ENCODE peak calls at places on chromosomes 3 and 15, in four cellular contexts. Q is tibial artery, H is suprapubic skin, I is esophagus muscularis mucosa. O is an unnamed sample.

GRCh38 chr3:134054231-134054630 is 24.5 kb upstream of the SLCO2A1 start:
- DNase-seq in Q (peak; percentile 51), H (no peak), I (no peak), O (no peak)

GRCh38 chr15:99121207-99121606 is 16.3 kb downstream of the SYNM start:
- DNase-seq in Q (no peak), H (no peak), I (no peak), O (no peak)

GRCh38 chr3:4501422-4501821 is 8.3 kb downstream of the ITPR1 start:
- DNase-seq in Q (no peak), H (no peak), I (no peak), O (no peak)

GRCh38 chr3:184155644-184156521 is 706 bp downstream of the DVL3 start:
- DNase-seq in Q (no peak), H (no peak), I (no peak), O (peak; percentile 51)

GRCh38 chr15:89790206-89790605 is 14.1 kb downstream of the MESP2 start:
- DNase-seq in Q (no peak), H (no peak), I (no peak), O (no peak)

GRCh38 chr3:190586631-190587000 is 72.7 kb downstream of the IL1RAP start:
- DNase-seq in Q (no peak), H (no peak), I (no peak), O (no peak)

GRCh38 chr15:64699767-64700388 is 75.5 kb downstream of the RBPMS2 start:
- DNase-seq in Q (peak; percentile 46), H (no peak), I (no peak), O (peak; percentile 70)

GRCh38 chr15:29668120-29668602 is 154.1 kb downstream of the TJP1 start:
- DNase-seq in Q (peak; percentile 35), H (no peak), I (no peak), O (peak; percentile 48)

GRCh38 chr3:149247025-149247710 is 25.5 kb upstream of the CP start:
- DNase-seq in Q (no peak), H (no peak), I (no peak), O (no peak)

GRCh38 chr15:80576519-80577090 is 118.5 kb upstream of the ABHD17C start:
- DNase-seq in Q (peak; percentile 6), H (peak; percentile 63), I (no peak), O (no peak)

GRCh38 chr15:66433726-66434125 is 47.0 kb downstream of the MAP2K1 start:
- DNase-seq in Q (no peak), H (no peak), I (no peak), O (no peak)

GRCh38 chr3:42500091-42500490 is 2.4 kb upstream of the VIPR1 start:
- DNase-seq in Q (no peak), H (peak; percentile 44), I (no peak), O (no peak)

GRCh38 chr3:113441051-113441770 is at the start of gene CFAP44:
- DNase-seq in Q (peak; percentile 25), H (peak; percentile 80), I (no peak), O (peak; percentile 78)

GRCh38 chr3:14412831-14413380 is 10.5 kb downstream of the SLC6A6 start:
- DNase-seq in Q (no peak), H (no peak), I (no peak), O (peak; percentile 31)

GRCh38 chr3:81998139-81998755 is 236.8 kb upstream of the GBE1 start:
- DNase-seq in Q (no peak), H (no peak), I (no peak), O (peak; percentile 18)

GRCh38 chr15:20358066-20358780 is 183.4 kb downstream of the GOLGA6L6 start:
- DNase-seq in Q (no peak), H (peak; percentile 83), I (no peak), O (peak; percentile 34)

GRCh38 chr15:20358781-20359414 is 182.7 kb downstream of the GOLGA6L6 start:
- DNase-seq in Q (no peak), H (no peak), I (no peak), O (no peak)

GRCh38 chr15:20356444-20357138 is 185.0 kb downstream of the GOLGA6L6 start:
- DNase-seq in Q (peak; percentile 30), H (peak; percentile 81), I (peak; percentile 90), O (peak; percentile 64)

GRCh38 chr15:20355256-20355868 is 186.2 kb downstream of the GOLGA6L6 start:
- DNase-seq in Q (no peak), H (peak; percentile 79), I (no peak), O (no peak)

DNA sequence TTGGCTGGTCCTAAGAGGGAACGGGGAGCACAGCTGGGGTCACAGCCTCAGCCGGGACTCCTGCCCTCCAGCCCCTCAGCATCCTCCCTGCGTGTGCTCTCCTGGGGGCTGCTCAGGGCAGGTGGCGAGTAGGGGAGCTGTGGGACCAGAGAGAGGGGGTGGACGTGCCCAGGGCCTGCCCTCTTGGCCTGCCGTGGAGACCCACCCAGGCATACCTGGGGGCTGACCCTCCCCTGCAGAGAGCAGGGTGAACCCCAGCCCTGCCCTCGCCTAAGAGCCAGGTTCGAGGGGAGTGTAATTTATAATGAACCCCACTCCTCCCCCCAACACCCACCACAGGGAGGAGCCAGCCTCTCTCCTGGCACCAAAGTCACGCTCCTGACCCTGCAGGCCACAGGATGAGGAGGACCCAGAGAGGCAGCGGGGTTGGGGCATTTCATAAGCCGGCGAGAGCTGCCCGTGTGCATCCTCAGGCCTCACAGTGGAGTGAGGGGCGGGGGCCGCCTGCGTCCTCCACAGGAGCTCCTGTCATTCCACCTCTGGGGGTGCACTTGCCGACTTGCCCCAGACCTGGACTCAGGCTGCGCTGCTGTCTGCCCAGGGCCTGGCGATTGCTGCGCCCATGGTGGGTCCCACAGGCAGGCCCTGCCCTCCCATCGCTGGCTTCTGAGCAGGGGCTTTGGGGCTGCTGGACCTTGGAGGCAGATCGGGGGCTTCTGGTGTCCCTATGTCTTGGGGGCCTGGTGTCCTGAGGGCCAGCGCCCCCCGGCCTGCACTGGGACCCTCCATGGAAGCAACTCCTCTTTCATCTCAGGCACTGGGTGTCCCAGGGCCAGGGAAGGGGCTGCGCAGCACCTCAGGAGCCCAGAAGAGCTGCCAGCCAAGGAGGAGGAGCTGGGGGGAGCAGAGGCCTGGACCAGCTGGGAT is 184.2 kb downstream of the GOLGA6L6 start:
- DNase-seq in Q (no peak), H (peak; percentile 80), I (peak; percentile 89), O (peak; percentile 31)
- H3K9me3 ChIP-seq in Q (no peaks in the 10 kb centered on the region), H (no peaks in the 10 kb centered on the region), I (no peaks in the 10 kb centered on the region), O (no peaks in the 10 kb centered on the region)

DNA sequence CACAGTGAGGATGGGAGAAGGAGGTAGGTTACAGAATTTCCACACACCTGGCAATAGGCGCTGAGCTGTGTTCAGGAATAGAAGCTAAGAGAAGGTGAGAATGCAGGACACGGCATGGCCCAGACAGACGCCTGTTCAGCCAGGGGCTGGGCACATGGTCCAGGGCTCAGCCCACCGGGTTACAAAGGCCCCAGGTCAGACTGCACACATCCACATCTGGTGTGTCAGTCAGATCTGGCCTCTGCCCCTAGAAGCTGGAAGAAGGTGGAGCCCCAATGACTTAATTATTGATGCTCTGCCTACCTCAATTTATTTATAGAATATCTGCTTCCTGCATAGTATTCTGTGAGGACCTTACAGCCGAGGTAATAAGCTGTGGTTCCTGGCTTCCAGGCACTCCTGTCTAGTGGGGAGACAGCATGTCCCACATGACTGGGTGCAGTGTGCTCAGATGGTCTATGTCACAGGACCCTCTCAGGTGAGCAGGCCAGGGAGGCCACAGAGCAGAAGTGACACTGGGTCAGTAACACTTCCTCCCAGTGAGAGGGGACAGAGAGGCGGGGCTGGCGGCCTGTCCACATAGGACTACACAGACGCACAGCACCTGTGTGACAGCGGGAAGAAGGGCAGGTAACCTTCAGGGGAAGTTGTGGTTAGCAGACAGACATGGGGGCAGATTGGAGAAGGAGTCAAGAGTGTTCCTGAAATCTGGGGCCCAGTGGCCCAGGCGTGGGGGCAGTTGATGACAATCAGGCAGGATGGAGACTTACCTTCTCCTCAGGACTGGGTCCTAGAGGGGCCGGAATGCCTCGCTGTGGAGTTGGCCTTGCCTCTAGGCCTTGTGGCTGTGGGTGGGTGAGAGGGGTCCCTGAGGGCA is 38.6 kb upstream of the PLXNA1 start:
- DNase-seq in Q (peak; percentile 19), H (no peak), I (no peak), O (no peak)
- H3K9me3 ChIP-seq in Q (no peaks in the 10 kb centered on the region), H (no peaks in the 10 kb centered on the region), I (no peaks in the 10 kb centered on the region), O (no peaks in the 10 kb centered on the region)

DNA sequence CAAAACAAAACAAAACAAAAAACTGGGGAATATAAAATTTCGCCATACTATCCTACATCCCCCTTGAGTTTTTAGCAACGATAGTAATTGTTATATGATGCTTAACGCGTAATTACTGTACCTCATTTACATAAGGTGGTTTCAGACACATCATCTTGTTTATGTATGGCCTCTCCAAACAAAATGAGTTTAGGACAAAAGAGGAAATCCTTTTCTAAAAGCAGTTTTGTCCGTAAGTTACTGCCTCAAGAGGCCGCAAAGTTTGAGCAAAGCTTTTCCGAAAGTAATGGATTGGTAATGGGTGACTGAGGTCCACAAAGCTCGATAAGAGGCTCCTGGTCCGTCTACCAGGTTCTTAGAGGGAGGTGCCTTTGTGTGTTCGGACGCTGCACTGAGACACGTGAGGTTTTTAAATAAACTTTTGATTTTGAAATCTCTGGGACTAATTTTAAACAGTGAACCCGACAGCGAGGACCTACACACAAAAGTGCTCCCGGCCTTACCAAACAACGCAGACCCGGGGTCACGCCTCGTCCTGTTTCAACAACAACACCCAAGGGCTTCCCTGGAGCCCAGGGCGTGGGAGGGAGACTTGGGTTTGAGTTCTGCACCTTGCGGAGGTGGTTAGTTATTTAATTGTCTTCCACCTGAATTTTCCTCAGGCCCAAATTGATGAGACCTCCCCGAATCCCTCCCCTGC is 505 bp upstream of the C15orf61 start:
- DNase-seq in Q (peak; percentile 38), H (no peak), I (no peak), O (no peak)
- H3K9me3 ChIP-seq in Q (no peaks in the 10 kb centered on the region), H (no peaks in the 10 kb centered on the region), I (no peaks in the 10 kb centered on the region), O (no peaks in the 10 kb centered on the region)

GRCh38 chr15:26716069-26716468 is 56.8 kb downstream of the GABRB3 start:
- DNase-seq in Q (no peak), H (no peak), I (no peak), O (no peak)

GRCh38 chr15:26711445-26711844 is 61.4 kb downstream of the GABRB3 start:
- DNase-seq in Q (no peak), H (no peak), I (no peak), O (no peak)

GRCh38 chr15:26712350-26712749 is 60.5 kb downstream of the GABRB3 start:
- DNase-seq in Q (no peak), H (no peak), I (no peak), O (no peak)

DNA sequence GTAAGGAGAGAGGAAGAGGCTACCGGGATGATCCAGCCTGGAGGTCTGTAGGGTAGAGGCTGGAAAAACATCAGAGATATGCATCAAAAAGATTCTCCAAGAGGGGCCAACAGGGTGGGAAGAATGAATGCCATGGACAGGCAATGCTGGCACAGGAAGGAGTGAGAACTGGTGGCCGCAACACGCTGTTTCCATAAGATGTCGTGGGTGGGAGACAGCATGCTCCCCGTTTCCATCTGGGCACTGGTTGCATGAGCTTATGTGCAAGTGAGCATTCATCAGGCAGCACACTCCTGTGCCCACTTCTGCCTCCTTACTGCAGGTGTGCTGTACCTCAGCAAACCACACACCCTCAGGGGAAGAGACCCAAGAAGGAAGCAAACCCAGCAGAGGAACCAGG is 59.4 kb downstream of the GABRB3 start:
- DNase-seq in Q (no peak), H (no peak), I (no peak), O (no peak)
- H3K9me3 ChIP-seq in Q (no peaks in the 10 kb centered on the region), H (no peaks in the 10 kb centered on the region), I (no peaks in the 10 kb centered on the region), O (no peaks in the 10 kb centered on the region)

O was measured in heart right ventricle.